ENCODE peak calls at places on chromosomes 3 and 15, in five cellular contexts. R is CD4-positive, alpha-beta T cell; O is brain microvascular endothelial cell; G is testis; H is CD8-positive, alpha-beta T cell. I is an unnamed sample.

GRCh38 chr15:78950343-78950742 is 5.5 kb upstream of the CTSH start:
- DNase-seq in R (no peak), O (no peak), G (no peak), H (no peak), I (no peak)

GRCh38 chr3:44114142-44114541 is 127.5 kb upstream of the TOPAZ1 start:
- DNase-seq in R (peak), O (peak), G (peak), H (no peak), I (peak)

GRCh38 chr3:17770682-17771081 is 28.3 kb upstream of the TBC1D5 start:
- DNase-seq in R (no peak), O (no peak), G (no peak), H (no peak), I (no peak)

GRCh38 chr3:43028678-43029490 is 49.8 kb downstream of the GASK1A start:
- DNase-seq in R (no peak), O (no peak), G (no peak), H (no peak), I (no peak)

GRCh38 chr3:134332344-134332743 is 41.9 kb downstream of the AMOTL2 start:
- DNase-seq in R (no peak), O (no peak), G (no peak), H (no peak), I (no peak)

GRCh38 chr3:43691120-43692002 is 623 bp downstream of the ABHD5 start:
- DNase-seq in R (peak), O (peak), G (peak), H (peak), I (peak)

GRCh38 chr3:149010504-149010951 is 19.2 kb downstream of the GYG1 start:
- DNase-seq in R (no peak), O (no peak), G (peak), H (no peak), I (no peak)

GRCh38 chr15:101157721-101158120 is 94.1 kb downstream of the CHSY1 start:
- DNase-seq in R (no peak), O (no peak), G (no peak), H (no peak), I (no peak)

GRCh38 chr3:9704343-9705322 is 1.0 kb downstream of the CPNE9 start:
- DNase-seq in R (no peak), O (no peak), G (peak), H (no peak), I (peak)

GRCh38 chr3:141914311-141914710 is 37.9 kb downstream of the ATP1B3 start:
- DNase-seq in R (no peak), O (no peak), G (no peak), H (no peak), I (no peak)

GRCh38 chr3:98532709-98533571 is 1.2 kb downstream of the GPR15 start:
- DNase-seq in R (no peak), O (no peak), G (no peak), H (no peak), I (no peak)

GRCh38 chr15:48360841-48361240 is 29.6 kb downstream of the DUT start:
- DNase-seq in R (no peak), O (peak), G (no peak), H (no peak), I (no peak)

GRCh38 chr15:85800460-85801123 is 5.9 kb upstream of the KLHL25 start:
- DNase-seq in R (no peak), O (peak), G (no peak), H (no peak), I (peak)

GRCh38 chr3:174438501-174439156 is 420.5 kb upstream of the NAALADL2 start:
- DNase-seq in R (no peak), O (no peak), G (no peak), H (no peak), I (no peak)

GRCh38 chr3:141915016-141915415 is 38.6 kb downstream of the ATP1B3 start:
- DNase-seq in R (no peak), O (peak), G (no peak), H (no peak), I (no peak)

GRCh38 chr3:74561881-74562280 is 52.6 kb downstream of the CNTN3 start:
- DNase-seq in R (no peak), O (no peak), G (no peak), H (no peak), I (no peak)

GRCh38 chr15:30923429-30923828 is 19.7 kb downstream of the FAN1 start:
- DNase-seq in R (no peak), O (no peak), G (no peak), H (no peak), I (no peak)

DNA sequence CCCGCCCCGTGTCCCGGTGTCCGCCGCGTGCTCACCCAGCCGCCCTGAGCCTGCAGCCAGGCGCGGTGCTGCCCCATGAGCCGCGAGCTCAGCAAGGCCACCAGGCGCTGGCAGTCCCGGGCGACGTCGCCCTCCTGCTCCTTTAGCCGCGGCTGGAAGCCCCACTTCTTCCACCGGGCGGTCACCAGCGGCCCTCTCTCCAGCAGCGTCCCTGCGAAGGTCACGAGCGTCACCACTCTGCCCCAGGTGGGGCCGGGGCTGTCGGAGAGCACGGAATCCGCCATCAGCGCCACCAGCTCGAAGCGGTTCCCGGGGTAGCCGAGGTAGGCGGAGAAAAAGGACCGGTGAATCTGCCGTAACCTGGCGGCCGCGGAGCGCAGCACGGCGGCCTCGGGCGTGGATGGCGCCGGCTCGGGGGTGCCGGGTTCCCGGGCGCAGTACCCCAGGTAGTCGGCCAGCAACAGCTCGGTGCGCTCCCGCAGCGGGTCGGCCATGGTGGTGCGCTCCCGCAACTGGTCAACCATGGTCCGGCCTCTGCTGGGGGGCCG is 298 bp downstream of the BCL2L10 start:
- DNase-seq in R (peak), O (no peak), G (peak), H (peak), I (no peak)
- TF ChIP-seq CTCF in R (peak), O (peak), G (no peak), H (no peak), I (no peak)

GRCh38 chr3:90033242-90033641 is 925.8 kb downstream of the EPHA3 start:
- DNase-seq in R (no peak), O (no peak), G (no peak), H (no peak), I (no peak)

GRCh38 chr3:90039994-90040393 is 932.6 kb downstream of the EPHA3 start:
- DNase-seq in R (no peak), O (no peak), G (no peak), H (no peak), I (no peak)

GRCh38 chr3:90031121-90031520 is 923.7 kb downstream of the EPHA3 start:
- DNase-seq in R (no peak), O (no peak), G (no peak), H (no peak), I (no peak)

GRCh38 chr3:90036931-90037330 is 929.5 kb downstream of the EPHA3 start:
- DNase-seq in R (no peak), O (no peak), G (no peak), H (no peak), I (no peak)

DNA sequence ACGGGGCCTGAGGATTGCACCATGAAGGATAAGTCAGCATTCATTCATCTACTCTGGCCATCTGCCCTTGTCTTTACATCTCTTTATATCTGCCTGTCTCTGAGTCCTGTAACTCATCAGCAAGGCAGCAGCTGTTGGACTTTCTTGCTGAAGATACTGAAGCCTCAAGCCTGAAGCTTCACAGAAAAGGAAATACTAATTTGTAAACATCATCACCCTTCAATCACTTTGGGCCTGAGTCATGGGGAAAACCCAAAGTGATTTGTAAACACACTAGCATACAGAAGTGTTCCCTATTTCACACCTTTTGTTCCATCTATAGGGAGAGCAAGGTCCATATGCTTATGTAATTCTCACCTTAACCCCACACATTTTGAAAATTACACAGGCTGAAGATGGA is 928.2 kb downstream of the EPHA3 start:
- DNase-seq in R (no peak), O (no peak), G (no peak), H (no peak), I (no peak)
- H3K27ac ChIP-seq in R (no peak), O (no peak), G (no peak), H (no peak), I (no peak)

DNA sequence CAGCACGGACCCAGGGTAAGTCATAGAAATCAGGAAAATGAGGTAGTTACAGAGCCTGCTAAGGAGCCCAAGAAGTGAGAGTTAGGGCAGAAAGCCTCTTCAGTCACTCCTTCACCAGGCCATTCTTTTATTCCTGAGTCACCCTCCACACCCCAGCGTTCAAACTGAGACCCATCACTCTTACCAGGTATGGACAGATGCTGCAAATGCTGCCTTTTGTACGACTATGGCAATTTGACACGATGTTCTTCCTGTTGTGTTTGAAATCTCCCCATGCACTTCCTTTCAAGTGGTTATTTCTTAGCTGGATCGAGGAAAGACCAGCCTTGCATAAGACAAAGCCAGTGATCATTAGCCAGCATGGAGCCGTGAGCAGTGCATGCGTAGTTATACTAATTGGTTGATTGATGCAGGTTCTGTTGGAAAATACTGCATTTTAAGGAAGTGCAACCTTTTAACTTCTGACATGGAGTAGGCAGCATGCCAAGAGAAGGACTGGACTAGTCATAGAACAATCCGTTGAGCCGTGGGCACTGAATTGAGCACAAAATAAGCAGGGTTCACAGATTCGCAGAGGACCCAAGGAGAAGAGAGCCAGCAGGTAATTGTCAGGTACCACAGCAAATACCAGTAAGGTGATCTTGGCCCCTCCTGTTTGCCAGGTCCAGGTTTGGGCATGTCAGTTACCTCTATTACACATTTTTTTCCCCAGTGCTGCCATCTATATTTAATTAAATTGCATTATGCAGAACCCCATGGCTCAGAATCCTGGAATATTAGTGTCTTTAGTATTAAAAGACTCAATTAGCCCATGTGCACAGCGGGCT is 28.9 kb upstream of the BCL6 start:
- DNase-seq in R (no peak), O (no peak), G (peak), H (no peak), I (no peak)
- TF ChIP-seq CTCF in R (no peak), O (no peak), G (no peak), H (no peak), I (no peak)

GRCh38 chr3:16112910-16113504 is 61.5 kb upstream of the GALNT15 start:
- DNase-seq in R (no peak), O (peak), G (no peak), H (no peak), I (no peak)
- H3K27ac ChIP-seq in R (no peak), O (peak), G (no peak), H (no peak), I (no peak)

GRCh38 chr15:75620776-75621536 is 4.6 kb downstream of the SNUPN start:
- DNase-seq in R (no peak), O (peak), G (peak), H (no peak), I (no peak)
- TF ChIP-seq CTCF in R (no peak), O (peak), G (no peak), H (no peak), I (no peak)